ENCODE peak calls at places on chromosome 17, in four cellular contexts. One of them, this sample, is unnamed. For H3K4me1, the result is how much of the 10 kb centered on the place peaks cover.

GRCh38 chr17:17493249-17493985 is 2.8 kb downstream of the RASD1 start:
- DNase-seq in A549: no peak
- DNase-seq in uterus: no peak
- DNase-seq in HCT116: no peak
- DNase-seq in this sample: peak

GRCh38 chr17:49567104-49567521 is 8.6 kb upstream of the NXPH3 start:
- DNase-seq in uterus: no peak
- DNase-seq in HCT116: no peak
- DNase-seq in A549: no peak
- DNase-seq in this sample: no peak

GRCh38 chr17:64154321-64155089 is 24.6 kb upstream of the ERN1 start:
- DNase-seq in HCT116: no peak
- DNase-seq in A549: no peak
- DNase-seq in uterus: no peak
- DNase-seq in this sample: no peak

GRCh38 chr17:50534222-50534978 is 1.9 kb downstream of the EPN3 start:
- DNase-seq in uterus: no peak
- DNase-seq in A549: peak
- DNase-seq in HCT116: peak
- DNase-seq in this sample: no peak

GRCh38 chr17:8225813-8226535 is 15.6 kb upstream of the AURKB start:
- DNase-seq in A549: peak
- DNase-seq in HCT116: peak
- DNase-seq in uterus: peak
- DNase-seq in this sample: no peak

GRCh38 chr17:1967092-1967662 is 58.0 kb downstream of the RTN4RL1 start:
- DNase-seq in A549: no peak
- DNase-seq in HCT116: no peak
- DNase-seq in uterus: no peak
- DNase-seq in this sample: no peak

GRCh38 chr17:80225230-80225629 is 5.0 kb downstream of the SLC26A11 start:
- DNase-seq in HCT116: no peak
- DNase-seq in A549: no peak
- DNase-seq in uterus: no peak
- DNase-seq in this sample: no peak

GRCh38 chr17:81325057-81325973 is 30.2 kb upstream of the SLC38A10 start:
- DNase-seq in A549: no peak
- DNase-seq in uterus: no peak
- DNase-seq in HCT116: no peak
- DNase-seq in this sample: peak

GRCh38 chr17:80498242-80498919 is 22.0 kb upstream of the NPTX1 start:
- DNase-seq in HCT116: no peak
- DNase-seq in uterus: peak
- DNase-seq in A549: no peak
- DNase-seq in this sample: peak

GRCh38 chr17:32443827-32444300 is 446 bp upstream of the PSMD11 start:
- DNase-seq in uterus: no peak
- DNase-seq in HCT116: no peak
- DNase-seq in A549: no peak
- DNase-seq in this sample: no peak

GRCh38 chr17:40645291-40645690 is 2.3 kb downstream of the SMARCE1 start:
- DNase-seq in uterus: no peak
- DNase-seq in A549: no peak
- DNase-seq in HCT116: no peak
- DNase-seq in this sample: no peak

GRCh38 chr17:81902653-81903414 is 796 bp downstream of the NPB start:
- DNase-seq in A549: no peak
- DNase-seq in uterus: no peak
- DNase-seq in HCT116: no peak
- DNase-seq in this sample: no peak

GRCh38 chr17:44911133-44912001 is 3.9 kb downstream of the GFAP start:
- DNase-seq in A549: peak
- DNase-seq in uterus: peak
- DNase-seq in HCT116: peak
- DNase-seq in this sample: no peak

GRCh38 chr17:72514888-72515287 is 394.1 kb downstream of the SOX9 start:
- DNase-seq in HCT116: no peak
- DNase-seq in A549: no peak
- DNase-seq in uterus: no peak
- DNase-seq in this sample: no peak

GRCh38 chr17:59763861-59764260 is 56.4 kb downstream of the VMP1 start:
- DNase-seq in HCT116: no peak
- DNase-seq in A549: peak
- DNase-seq in uterus: no peak
- DNase-seq in this sample: no peak

GRCh38 chr17:60398227-60398959 is 6.5 kb upstream of the USP32 start:
- DNase-seq in uterus: no peak
- DNase-seq in HCT116: no peak
- DNase-seq in A549: no peak
- DNase-seq in this sample: no peak

GRCh38 chr17:73872816-73873215 is 228.6 kb upstream of the SDK2 start:
- DNase-seq in HCT116: no peak
- DNase-seq in uterus: no peak
- DNase-seq in A549: no peak
- DNase-seq in this sample: no peak

GRCh38 chr17:42358434-42358833 is 29.8 kb downstream of the STAT3 start:
- DNase-seq in A549: no peak
- DNase-seq in uterus: no peak
- DNase-seq in HCT116: no peak
- DNase-seq in this sample: no peak
- H3K4me1 ChIP-seq in A549: under half
- H3K4me1 ChIP-seq in uterus: under half
- H3K4me1 ChIP-seq in HCT116: under half
- H3K4me1 ChIP-seq in this sample: half or more

GRCh38 chr17:4934173-4934979 is 2.3 kb downstream of the GP1BA start:
- DNase-seq in uterus: no peak
- DNase-seq in A549: no peak
- DNase-seq in HCT116: no peak
- DNase-seq in this sample: no peak
- TF ChIP-seq CTCF in uterus: no peak
- TF ChIP-seq CTCF in A549: no peak
- TF ChIP-seq CTCF in HCT116: no peak
- TF ChIP-seq CTCF in this sample: no peak

GRCh38 chr17:38464723-38465419 is 36.6 kb downstream of the ARHGAP23 start:
- DNase-seq in HCT116: peak
- DNase-seq in uterus: peak
- DNase-seq in A549: peak
- DNase-seq in this sample: peak
- TF ChIP-seq POLR2A in HCT116: no peak
- TF ChIP-seq POLR2A in uterus: peak
- TF ChIP-seq POLR2A in A549: no peak
- TF ChIP-seq POLR2A in this sample: peak

GRCh38 chr17:2975469-2975958 is 87.9 kb downstream of the OR1D5 start:
- DNase-seq in A549: no peak
- DNase-seq in uterus: no peak
- DNase-seq in HCT116: peak
- DNase-seq in this sample: no peak

GRCh38 chr17:2974347-2974746 is 89.1 kb downstream of the OR1D5 start:
- DNase-seq in uterus: no peak
- DNase-seq in A549: no peak
- DNase-seq in HCT116: no peak
- DNase-seq in this sample: no peak

GRCh38 chr17:2967515-2967914 is 95.9 kb downstream of the OR1D5 start:
- DNase-seq in A549: no peak
- DNase-seq in uterus: no peak
- DNase-seq in HCT116: no peak
- DNase-seq in this sample: no peak

GRCh38 chr17:2972749-2973148 is 90.7 kb downstream of the OR1D5 start:
- DNase-seq in HCT116: no peak
- DNase-seq in A549: peak
- DNase-seq in uterus: no peak
- DNase-seq in this sample: no peak

DNA sequence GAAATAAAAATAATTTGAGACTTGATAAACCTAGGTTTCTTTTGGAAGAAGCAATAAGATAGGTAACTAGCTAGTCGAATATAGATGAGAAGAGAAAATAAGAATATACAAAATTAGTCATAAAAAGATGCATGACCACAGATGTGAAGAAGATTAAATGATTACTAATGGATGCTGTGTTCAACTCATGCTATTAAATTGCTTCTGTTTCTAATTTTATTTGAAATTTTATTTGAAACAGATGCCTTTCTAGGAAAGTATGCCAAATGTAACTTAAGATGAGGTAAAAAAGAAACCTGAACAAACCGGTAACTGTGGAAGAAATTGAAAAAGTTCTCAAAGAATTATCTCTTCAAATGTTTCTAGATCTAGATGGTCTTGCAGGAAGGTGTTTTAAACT is 91.6 kb downstream of the OR1D5 start:
- DNase-seq in uterus: no peak
- DNase-seq in HCT116: no peak
- DNase-seq in A549: no peak
- DNase-seq in this sample: no peak
- H3K4me1 ChIP-seq in uterus: under half
- H3K4me1 ChIP-seq in HCT116: under half
- H3K4me1 ChIP-seq in A549: under half
- H3K4me1 ChIP-seq in this sample: under half

GRCh38 chr17:43756176-43756575 is 2.4 kb downstream of the SOST start:
- DNase-seq in HCT116: no peak
- DNase-seq in uterus: no peak
- DNase-seq in A549: no peak
- DNase-seq in this sample: no peak

GRCh38 chr17:43754947-43755346 is 3.6 kb downstream of the SOST start:
- DNase-seq in A549: no peak
- DNase-seq in HCT116: no peak
- DNase-seq in uterus: no peak
- DNase-seq in this sample: no peak

GRCh38 chr17:43753488-43754129 is 5.0 kb downstream of the SOST start:
- DNase-seq in HCT116: no peak
- DNase-seq in uterus: no peak
- DNase-seq in A549: no peak
- DNase-seq in this sample: no peak

GRCh38 chr17:43757171-43757660 is 1.4 kb downstream of the SOST start:
- DNase-seq in uterus: no peak
- DNase-seq in HCT116: no peak
- DNase-seq in A549: no peak
- DNase-seq in this sample: no peak

GRCh38 chr17:43755389-43755875 is 3.2 kb downstream of the SOST start:
- DNase-seq in uterus: no peak
- DNase-seq in HCT116: no peak
- DNase-seq in A549: no peak
- DNase-seq in this sample: no peak
- TF ChIP-seq CTCF in uterus: no peak
- TF ChIP-seq CTCF in HCT116: no peak
- TF ChIP-seq CTCF in A549: no peak
- TF ChIP-seq CTCF in this sample: no peak

DNA sequence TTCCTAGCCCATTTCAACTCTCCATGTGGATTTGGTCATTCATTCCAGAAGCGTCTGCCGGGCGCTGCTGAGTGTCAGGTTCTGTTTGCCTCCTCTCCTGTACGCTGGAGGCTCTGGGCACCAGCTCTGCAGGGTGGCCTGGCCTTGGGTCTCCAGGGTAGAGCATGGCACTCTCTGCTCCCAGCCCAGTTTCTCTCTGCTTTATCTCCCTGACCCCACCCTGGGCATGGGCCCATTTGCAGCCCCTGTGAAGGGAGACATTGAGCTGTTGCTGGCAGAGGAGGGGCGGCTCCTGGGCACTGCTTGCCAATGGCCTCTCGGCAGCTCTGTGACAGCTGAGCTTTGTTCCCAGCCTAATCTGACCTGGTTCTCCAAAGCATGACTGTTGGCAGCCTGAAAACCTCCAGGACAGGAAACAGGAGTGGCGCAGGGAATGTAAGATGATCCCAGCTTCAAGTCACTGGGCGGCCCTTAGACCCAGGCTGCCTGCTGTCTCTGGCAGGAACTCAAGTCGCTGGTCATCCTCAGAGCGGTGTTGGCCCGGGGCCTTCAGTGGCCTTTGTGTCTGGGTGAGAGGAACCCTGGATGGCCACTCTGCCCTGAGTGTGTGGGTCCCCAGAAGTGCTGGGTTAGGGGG is 146.8 kb downstream of the SEC14L1 start:
- DNase-seq in A549: peak
- DNase-seq in HCT116: peak
- DNase-seq in uterus: no peak
- DNase-seq in this sample: peak
- TF ChIP-seq POLR2A in A549: no peak
- TF ChIP-seq POLR2A in HCT116: no peak
- TF ChIP-seq POLR2A in uterus: peak
- TF ChIP-seq POLR2A in this sample: peak

This sample was measured in gastrocnemius medialis.